ENCODE peak calls at places on chromosome 15, in six cellular contexts. One of them, this sample, is unnamed.

GRCh38 chr15:59170295-59170881 is 36.3 kb upstream of the LDHAL6B start:
- DNase-seq in GM13976: no peak
- DNase-seq in iPS-NIHi11: peak; percentile 54
- DNase-seq in WTC11: peak; percentile 22
- DNase-seq in HEK293T: no peak
- DNase-seq in activated CD8-positive, alpha-beta T cell treated with anti-CD3 and anti-CD28 coated beads, Interleukin-2, amount 10 ng/mL, durations not matched to agents 7 days and 5 days: no peak
- DNase-seq in this sample: peak; percentile 27

GRCh38 chr15:48555244-48555804 is 90.2 kb downstream of the FBN1 start:
- DNase-seq in HEK293T: no peak
- DNase-seq in WTC11: no peak
- DNase-seq in iPS-NIHi11: no peak
- DNase-seq in activated CD8-positive, alpha-beta T cell treated with anti-CD3 and anti-CD28 coated beads, Interleukin-2, amount 10 ng/mL, durations not matched to agents 7 days and 5 days: no peak
- DNase-seq in GM13976: no peak
- DNase-seq in this sample: no peak

GRCh38 chr15:28892789-28893610 is 7.2 kb downstream of the APBA2 start:
- DNase-seq in iPS-NIHi11: no peak
- DNase-seq in GM13976: no peak
- DNase-seq in WTC11: no peak
- DNase-seq in HEK293T: no peak
- DNase-seq in activated CD8-positive, alpha-beta T cell treated with anti-CD3 and anti-CD28 coated beads, Interleukin-2, amount 10 ng/mL, durations not matched to agents 7 days and 5 days: no peak
- DNase-seq in this sample: no peak

GRCh38 chr15:41001524-41001923 is 48.3 kb downstream of the CHAC1 start:
- DNase-seq in GM13976: no peak
- DNase-seq in activated CD8-positive, alpha-beta T cell treated with anti-CD3 and anti-CD28 coated beads, Interleukin-2, amount 10 ng/mL, durations not matched to agents 7 days and 5 days: no peak
- DNase-seq in iPS-NIHi11: no peak
- DNase-seq in HEK293T: no peak
- DNase-seq in WTC11: no peak
- DNase-seq in this sample: no peak

GRCh38 chr15:70524470-70524869 is 238.9 kb downstream of the UACA start:
- DNase-seq in GM13976: no peak
- DNase-seq in iPS-NIHi11: no peak
- DNase-seq in activated CD8-positive, alpha-beta T cell treated with anti-CD3 and anti-CD28 coated beads, Interleukin-2, amount 10 ng/mL, durations not matched to agents 7 days and 5 days: no peak
- DNase-seq in HEK293T: no peak
- DNase-seq in WTC11: no peak
- DNase-seq in this sample: no peak

GRCh38 chr15:70530035-70530499 is 233.3 kb downstream of the UACA start:
- DNase-seq in WTC11: no peak
- DNase-seq in HEK293T: no peak
- DNase-seq in GM13976: no peak
- DNase-seq in activated CD8-positive, alpha-beta T cell treated with anti-CD3 and anti-CD28 coated beads, Interleukin-2, amount 10 ng/mL, durations not matched to agents 7 days and 5 days: no peak
- DNase-seq in iPS-NIHi11: no peak
- DNase-seq in this sample: no peak

GRCh38 chr15:47788685-47789084 is 71.4 kb downstream of the SEMA6D start:
- DNase-seq in HEK293T: no peak
- DNase-seq in iPS-NIHi11: no peak
- DNase-seq in GM13976: no peak
- DNase-seq in activated CD8-positive, alpha-beta T cell treated with anti-CD3 and anti-CD28 coated beads, Interleukin-2, amount 10 ng/mL, durations not matched to agents 7 days and 5 days: no peak
- DNase-seq in WTC11: no peak
- DNase-seq in this sample: no peak

GRCh38 chr15:80031841-80032240 is 27.6 kb upstream of the ZFAND6 start:
- DNase-seq in WTC11: no peak
- DNase-seq in iPS-NIHi11: no peak
- DNase-seq in activated CD8-positive, alpha-beta T cell treated with anti-CD3 and anti-CD28 coated beads, Interleukin-2, amount 10 ng/mL, durations not matched to agents 7 days and 5 days: no peak
- DNase-seq in GM13976: no peak
- DNase-seq in HEK293T: no peak
- DNase-seq in this sample: no peak

GRCh38 chr15:35876762-35877161 is 330.8 kb upstream of the DPH6 start:
- DNase-seq in HEK293T: no peak
- DNase-seq in WTC11: no peak
- DNase-seq in GM13976: no peak
- DNase-seq in iPS-NIHi11: no peak
- DNase-seq in activated CD8-positive, alpha-beta T cell treated with anti-CD3 and anti-CD28 coated beads, Interleukin-2, amount 10 ng/mL, durations not matched to agents 7 days and 5 days: no peak
- DNase-seq in this sample: no peak

GRCh38 chr15:44289352-44289790 is 852 bp downstream of the GOLM2 start:
- DNase-seq in iPS-NIHi11: no peak
- DNase-seq in WTC11: no peak
- DNase-seq in HEK293T: no peak
- DNase-seq in GM13976: no peak
- DNase-seq in activated CD8-positive, alpha-beta T cell treated with anti-CD3 and anti-CD28 coated beads, Interleukin-2, amount 10 ng/mL, durations not matched to agents 7 days and 5 days: peak; percentile 23
- DNase-seq in this sample: no peak

GRCh38 chr15:58222698-58223097 is 84.5 kb downstream of the AQP9 start:
- DNase-seq in iPS-NIHi11: no peak
- DNase-seq in HEK293T: no peak
- DNase-seq in activated CD8-positive, alpha-beta T cell treated with anti-CD3 and anti-CD28 coated beads, Interleukin-2, amount 10 ng/mL, durations not matched to agents 7 days and 5 days: no peak
- DNase-seq in GM13976: no peak
- DNase-seq in WTC11: no peak
- DNase-seq in this sample: no peak

GRCh38 chr15:50905055-50905454 is 3.4 kb upstream of the AP4E1 start:
- DNase-seq in activated CD8-positive, alpha-beta T cell treated with anti-CD3 and anti-CD28 coated beads, Interleukin-2, amount 10 ng/mL, durations not matched to agents 7 days and 5 days: no peak
- DNase-seq in HEK293T: no peak
- DNase-seq in GM13976: no peak
- DNase-seq in iPS-NIHi11: no peak
- DNase-seq in WTC11: no peak
- DNase-seq in this sample: no peak

GRCh38 chr15:36370735-36371115 is 208.7 kb upstream of the CDIN1 start:
- DNase-seq in GM13976: no peak
- DNase-seq in WTC11: no peak
- DNase-seq in HEK293T: no peak
- DNase-seq in iPS-NIHi11: no peak
- DNase-seq in activated CD8-positive, alpha-beta T cell treated with anti-CD3 and anti-CD28 coated beads, Interleukin-2, amount 10 ng/mL, durations not matched to agents 7 days and 5 days: no peak
- DNase-seq in this sample: no peak

GRCh38 chr15:55327392-55327791 is 8.4 kb downstream of the PIGB start:
- DNase-seq in GM13976: no peak
- DNase-seq in HEK293T: no peak
- DNase-seq in activated CD8-positive, alpha-beta T cell treated with anti-CD3 and anti-CD28 coated beads, Interleukin-2, amount 10 ng/mL, durations not matched to agents 7 days and 5 days: no peak
- DNase-seq in iPS-NIHi11: no peak
- DNase-seq in WTC11: no peak
- DNase-seq in this sample: no peak

GRCh38 chr15:74958908-74959642 is 2.5 kb upstream of the RPP25 start:
- DNase-seq in GM13976: no peak
- DNase-seq in HEK293T: no peak
- DNase-seq in iPS-NIHi11: peak; percentile 28
- DNase-seq in WTC11: peak; percentile 63
- DNase-seq in activated CD8-positive, alpha-beta T cell treated with anti-CD3 and anti-CD28 coated beads, Interleukin-2, amount 10 ng/mL, durations not matched to agents 7 days and 5 days: no peak
- DNase-seq in this sample: peak; percentile 74

GRCh38 chr15:39177561-39177960 is 403.3 kb upstream of the THBS1 start:
- DNase-seq in WTC11: no peak
- DNase-seq in activated CD8-positive, alpha-beta T cell treated with anti-CD3 and anti-CD28 coated beads, Interleukin-2, amount 10 ng/mL, durations not matched to agents 7 days and 5 days: no peak
- DNase-seq in GM13976: no peak
- DNase-seq in iPS-NIHi11: no peak
- DNase-seq in HEK293T: no peak
- DNase-seq in this sample: no peak

GRCh38 chr15:43776718-43777292 is at the start of gene ELL3:
- DNase-seq in activated CD8-positive, alpha-beta T cell treated with anti-CD3 and anti-CD28 coated beads, Interleukin-2, amount 10 ng/mL, durations not matched to agents 7 days and 5 days: peak; percentile 85
- DNase-seq in WTC11: peak; percentile 68
- DNase-seq in iPS-NIHi11: peak; percentile 73
- DNase-seq in GM13976: peak; percentile 72
- DNase-seq in HEK293T: no peak
- DNase-seq in this sample: peak; percentile 75

This sample was measured in neural progenitor cell.